ENCODE peak calls at places on chromosomes 6 and 20, in nine cellular contexts. R is activated CD4-positive, alpha-beta T cell treated with anti-CD3 and anti-CD28 coated beads for 36 hours; L is effector CD4-positive, alpha-beta T cell; D is nephron progenitor cell; B is activated CD8-positive, alpha-beta memory T cell treated with anti-CD3 and anti-CD28 coated beads for 24 hours; K is activated naive CD4-positive, alpha-beta T cell treated with anti-CD3 and anti-CD28 coated beads, Interleukin-2, amount 10 ng/mL, durations not matched to agents 7 days and 5 days; X is IMR-90; F is neural crest cell; Y is T-helper 2 cell. T is an unnamed sample.

GRCh38 chr20:24986436-24987015 is 6.0 kb downstream of the APMAP start:
- DNase-seq in R (no peak), Y (no peak), K (no peak), B (peak; percentile 40), L (no peak), X (no peak), D (no peak), F (no peak), T (no peak)

GRCh38 chr20:50613438-50614169 is 77.7 kb downstream of the RIPOR3 start:
- DNase-seq in X (no peak), Y (no peak), K (no peak), R (no peak), L (no peak), F (no peak), B (no peak), D (no peak), T (no peak)

GRCh38 chr6:37131104-37131959 is 38.6 kb upstream of the PIM1 start:
- DNase-seq in B (no peak), D (peak; percentile 28), R (no peak), L (no peak), Y (no peak), X (no peak), F (peak; percentile 32), K (no peak), T (no peak)

GRCh38 chr6:42911171-42912021 is 4.5 kb upstream of the PTCRA start:
- DNase-seq in R (no peak), L (no peak), K (no peak), B (no peak), X (no peak), D (peak; percentile 72), F (peak; percentile 31), Y (no peak), T (no peak)

GRCh38 chr6:48825501-48826317 is 637.3 kb downstream of the MMUT start:
- DNase-seq in D (no peak), K (no peak), R (no peak), Y (no peak), X (peak; percentile 49), L (no peak), F (no peak), B (no peak), T (no peak)

GRCh38 chr6:109236140-109237081 is 141.1 kb downstream of the CEP57L1 start:
- DNase-seq in X (no peak), Y (no peak), F (no peak), L (no peak), D (peak; percentile 11), B (no peak), R (peak; percentile 63), K (peak; percentile 58), T (peak; percentile 21)

GRCh38 chr20:54486583-54486982 is 11.2 kb downstream of the DOK5 start:
- DNase-seq in F (no peak), K (no peak), Y (no peak), X (no peak), B (no peak), D (no peak), L (no peak), R (no peak), T (no peak)

GRCh38 chr20:924639-925038 is 8.5 kb upstream of the ANGPT4 start:
- DNase-seq in B (no peak), F (no peak), D (no peak), K (no peak), L (no peak), Y (no peak), R (no peak), X (no peak), T (no peak)

GRCh38 chr6:674406-674805 is 17.5 kb upstream of the HUS1B start:
- DNase-seq in D (no peak), F (no peak), Y (no peak), X (no peak), K (no peak), R (no peak), B (no peak), L (no peak), T (no peak)

GRCh38 chr6:42947950-42948349 is 12.6 kb upstream of the GNMT start:
- DNase-seq in L (no peak), B (no peak), D (no peak), Y (no peak), F (no peak), K (no peak), X (no peak), R (no peak), T (no peak)

GRCh38 chr6:26475823-26476729 is 18.3 kb downstream of the BTN2A1 start:
- DNase-seq in F (no peak), L (no peak), K (no peak), D (no peak), Y (no peak), R (no peak), B (no peak), X (peak; percentile 27), T (no peak)

GRCh38 chr6:156425374-156425773 is 351.8 kb upstream of the ARID1B start:
- DNase-seq in Y (no peak), K (no peak), X (peak; percentile 90), R (no peak), L (no peak), F (no peak), D (no peak), B (no peak), T (no peak)